ENCODE peak calls at places on chromosomes 7 and 10, in seven cellular contexts. B is ovary, L is transverse colon, J is suprapubic skin, Q is tibial nerve, P is A549, Z is H1. A is an unnamed sample.

GRCh38 chr10:86306628-86307278 is 59.8 kb downstream of the GRID1 start:
- DNase-seq in B (no peak), L (no peak), J (no peak), Q (no peak), P (no peak), Z (peak), A (no peak)

GRCh38 chr7:102236592-102237287 is 49.9 kb upstream of the SH2B2 start:
- DNase-seq in B (peak), L (peak), J (no peak), Q (peak), P (peak), Z (peak), A (no peak)

GRCh38 chr7:94580601-94581000 is 71.0 kb downstream of the CASD1 start:
- DNase-seq in B (no peak), L (no peak), J (no peak), Q (no peak), P (peak), Z (no peak), A (no peak)

GRCh38 chr7:80379034-80379433 is 132.8 kb downstream of the GNAT3 start:
- DNase-seq in B (no peak), L (no peak), J (no peak), Q (no peak), P (no peak), Z (no peak), A (no peak)

GRCh38 chr10:108913300-108913699 is 1010.0 kb downstream of the XPNPEP1 start:
- DNase-seq in B (no peak), L (no peak), J (peak), Q (no peak), P (no peak), Z (no peak), A (no peak)

GRCh38 chr7:48518092-48518491 is 346.8 kb downstream of the ABCA13 start:
- DNase-seq in B (no peak), L (no peak), J (no peak), Q (no peak), P (no peak), Z (no peak), A (no peak)

GRCh38 chr7:16803881-16804673 is 722 bp downstream of the AGR2 start:
- DNase-seq in B (no peak), L (peak), J (no peak), Q (no peak), P (peak), Z (no peak), A (no peak)

GRCh38 chr10:110569120-110569519 is 1.6 kb downstream of the SMC3 start:
- DNase-seq in B (no peak), L (no peak), J (no peak), Q (no peak), P (no peak), Z (no peak), A (no peak)

GRCh38 chr10:32957341-32958084 is 517 bp downstream of the ITGB1 start:
- DNase-seq in B (peak), L (peak), J (peak), Q (no peak), P (no peak), Z (peak), A (no peak)

GRCh38 chr10:89274928-89275327 is 23.4 kb upstream of the LIPA start:
- DNase-seq in B (no peak), L (no peak), J (no peak), Q (no peak), P (no peak), Z (no peak), A (no peak)

GRCh38 chr10:91665842-91666241 is 33.0 kb upstream of the PPP1R3C start:
- DNase-seq in B (no peak), L (no peak), J (no peak), Q (no peak), P (no peak), Z (no peak), A (peak)

GRCh38 chr10:95236068-95236903 is 42.2 kb downstream of the ACSM6 start:
- DNase-seq in B (no peak), L (no peak), J (no peak), Q (no peak), P (no peak), Z (no peak), A (no peak)

GRCh38 chr10:121698336-121698735 is 100.1 kb upstream of the FGFR2 start:
- DNase-seq in B (no peak), L (no peak), J (no peak), Q (no peak), P (no peak), Z (no peak), A (no peak)

GRCh38 chr10:122112625-122113160 is 123.7 kb downstream of the TACC2 start:
- DNase-seq in B (peak), L (peak), J (peak), Q (peak), P (peak), Z (peak), A (peak)

GRCh38 chr10:89078729-89079672 is 88.4 kb downstream of the FAS start:
- DNase-seq in B (no peak), L (no peak), J (peak), Q (no peak), P (no peak), Z (no peak), A (no peak)

GRCh38 chr10:93445097-93445960 is 36.8 kb downstream of the MYOF start:
- DNase-seq in B (peak), L (peak), J (peak), Q (peak), P (peak), Z (peak), A (peak)

GRCh38 chr10:34010891-34011290 is 676.4 kb upstream of the NRP1 start:
- DNase-seq in B (no peak), L (no peak), J (no peak), Q (no peak), P (no peak), Z (no peak), A (no peak)

GRCh38 chr7:17706734-17707133 is 233.6 kb downstream of the SNX13 start:
- DNase-seq in B (peak), L (peak), J (no peak), Q (peak), P (peak), Z (peak), A (no peak)

GRCh38 chr7:45716380-45717203 is 142.4 kb downstream of the ADCY1 start:
- DNase-seq in B (no peak), L (no peak), J (no peak), Q (peak), P (no peak), Z (no peak), A (peak)

GRCh38 chr7:33640732-33641131 is 264.6 kb upstream of the BMPER start:
- DNase-seq in B (no peak), L (no peak), J (no peak), Q (no peak), P (no peak), Z (no peak), A (no peak)

GRCh38 chr7:156473476-156474240 is 166.9 kb upstream of the RNF32 start:
- DNase-seq in B (peak), L (peak), J (no peak), Q (no peak), P (peak), Z (peak), A (no peak)

GRCh38 chr10:26824015-26824690 is 36.6 kb downstream of the ABI1 start:
- DNase-seq in B (no peak), L (no peak), J (no peak), Q (no peak), P (no peak), Z (no peak), A (no peak)

GRCh38 chr10:34717429-34717828 is 97.7 kb downstream of the PARD3 start:
- DNase-seq in B (no peak), L (no peak), J (no peak), Q (no peak), P (no peak), Z (no peak), A (peak)

GRCh38 chr7:149598721-149599308 is 101.2 kb upstream of the ZNF746 start:
- DNase-seq in B (no peak), L (no peak), J (no peak), Q (no peak), P (peak), Z (peak), A (no peak)

GRCh38 chr10:100019824-100020160 is 10.0 kb upstream of the DNMBP start:
- DNase-seq in B (no peak), L (no peak), J (no peak), Q (peak), P (peak), Z (no peak), A (no peak)

GRCh38 chr7:97868314-97868713 is 3.9 kb downstream of the ASNS start:
- DNase-seq in B (no peak), L (no peak), J (no peak), Q (no peak), P (no peak), Z (no peak), A (no peak)

GRCh38 chr10:22597142-22597541 is 117.2 kb downstream of the PIP4K2A start:
- DNase-seq in B (no peak), L (peak), J (no peak), Q (no peak), P (no peak), Z (no peak), A (no peak)

GRCh38 chr7:136890379-136890778 is 21.9 kb downstream of the CHRM2 start:
- DNase-seq in B (no peak), L (no peak), J (no peak), Q (no peak), P (no peak), Z (no peak), A (no peak)

GRCh38 chr7:122488241-122488640 is 183.7 kb upstream of the FEZF1 start:
- DNase-seq in B (no peak), L (no peak), J (no peak), Q (no peak), P (no peak), Z (no peak), A (no peak)

GRCh38 chr7:4209966-4210365 is 472.1 kb upstream of the FOXK1 start:
- DNase-seq in B (no peak), L (no peak), J (no peak), Q (no peak), P (no peak), Z (no peak), A (no peak)

GRCh38 chr10:31604141-31604540 is 285.1 kb downstream of the ZEB1 start:
- DNase-seq in B (no peak), L (no peak), J (no peak), Q (no peak), P (no peak), Z (no peak), A (no peak)

GRCh38 chr7:122438001-122438400 is 133.5 kb upstream of the FEZF1 start:
- DNase-seq in B (no peak), L (no peak), J (no peak), Q (no peak), P (no peak), Z (no peak), A (no peak)

GRCh38 chr7:21044384-21044783 is 257.7 kb upstream of the SP8 start:
- DNase-seq in B (no peak), L (no peak), J (no peak), Q (no peak), P (no peak), Z (no peak), A (no peak)

GRCh38 chr7:28180364-28181147 is at the start of gene JAZF1:
- DNase-seq in B (peak), L (peak), J (peak), Q (peak), P (peak), Z (peak), A (peak)

GRCh38 chr7:28957064-28957821 is 887 bp downstream of the TRIL start:
- DNase-seq in B (peak), L (peak), J (peak), Q (no peak), P (no peak), Z (peak), A (peak)

GRCh38 chr10:15742831-15743230 is 23.1 kb upstream of the ITGA8 start:
- DNase-seq in B (no peak), L (no peak), J (no peak), Q (no peak), P (no peak), Z (no peak), A (no peak)

GRCh38 chr7:117908031-117908795 is 35.0 kb upstream of the CTTNBP2 start:
- DNase-seq in B (no peak), L (no peak), J (no peak), Q (no peak), P (no peak), Z (no peak), A (no peak)

GRCh38 chr7:117907058-117907633 is 33.9 kb upstream of the CTTNBP2 start:
- DNase-seq in B (no peak), L (no peak), J (no peak), Q (no peak), P (no peak), Z (no peak), A (no peak)

GRCh38 chr7:117901089-117901797 is 28.0 kb upstream of the CTTNBP2 start:
- DNase-seq in B (no peak), L (peak), J (no peak), Q (no peak), P (no peak), Z (no peak), A (no peak)

GRCh38 chr7:117902314-117902889 is 29.2 kb upstream of the CTTNBP2 start:
- DNase-seq in B (no peak), L (no peak), J (no peak), Q (no peak), P (no peak), Z (no peak), A (no peak)
- TF ChIP-seq EP300 in B (no peak), L (no peak), J (no peak), Q (no peak), P (no peak), Z (no peak), A (no peak)

GRCh38 chr7:73830618-73830871 is 251 bp upstream of the CLDN4 start:
- DNase-seq in B (no peak), L (no peak), J (no peak), Q (no peak), P (no peak), Z (no peak), A (no peak)

GRCh38 chr7:73829505-73829904 is 1.3 kb upstream of the CLDN4 start:
- DNase-seq in B (no peak), L (peak), J (no peak), Q (no peak), P (no peak), Z (no peak), A (no peak)

GRCh38 chr7:73829921-73830617 is 727 bp upstream of the CLDN4 start:
- DNase-seq in B (no peak), L (peak), J (no peak), Q (no peak), P (no peak), Z (no peak), A (no peak)

GRCh38 chr7:73831656-73832579 is 1.1 kb downstream of the CLDN4 start:
- DNase-seq in B (no peak), L (peak), J (no peak), Q (no peak), P (no peak), Z (peak), A (no peak)

GRCh38 chr7:73830872-73831655 is at the start of gene CLDN4:
- DNase-seq in B (no peak), L (peak), J (peak), Q (no peak), P (no peak), Z (peak), A (no peak)
- TF ChIP-seq EP300 in B (no peak), L (peak), J (no peak), Q (no peak), P (no peak), Z (no peak), A (no peak)

DNA sequence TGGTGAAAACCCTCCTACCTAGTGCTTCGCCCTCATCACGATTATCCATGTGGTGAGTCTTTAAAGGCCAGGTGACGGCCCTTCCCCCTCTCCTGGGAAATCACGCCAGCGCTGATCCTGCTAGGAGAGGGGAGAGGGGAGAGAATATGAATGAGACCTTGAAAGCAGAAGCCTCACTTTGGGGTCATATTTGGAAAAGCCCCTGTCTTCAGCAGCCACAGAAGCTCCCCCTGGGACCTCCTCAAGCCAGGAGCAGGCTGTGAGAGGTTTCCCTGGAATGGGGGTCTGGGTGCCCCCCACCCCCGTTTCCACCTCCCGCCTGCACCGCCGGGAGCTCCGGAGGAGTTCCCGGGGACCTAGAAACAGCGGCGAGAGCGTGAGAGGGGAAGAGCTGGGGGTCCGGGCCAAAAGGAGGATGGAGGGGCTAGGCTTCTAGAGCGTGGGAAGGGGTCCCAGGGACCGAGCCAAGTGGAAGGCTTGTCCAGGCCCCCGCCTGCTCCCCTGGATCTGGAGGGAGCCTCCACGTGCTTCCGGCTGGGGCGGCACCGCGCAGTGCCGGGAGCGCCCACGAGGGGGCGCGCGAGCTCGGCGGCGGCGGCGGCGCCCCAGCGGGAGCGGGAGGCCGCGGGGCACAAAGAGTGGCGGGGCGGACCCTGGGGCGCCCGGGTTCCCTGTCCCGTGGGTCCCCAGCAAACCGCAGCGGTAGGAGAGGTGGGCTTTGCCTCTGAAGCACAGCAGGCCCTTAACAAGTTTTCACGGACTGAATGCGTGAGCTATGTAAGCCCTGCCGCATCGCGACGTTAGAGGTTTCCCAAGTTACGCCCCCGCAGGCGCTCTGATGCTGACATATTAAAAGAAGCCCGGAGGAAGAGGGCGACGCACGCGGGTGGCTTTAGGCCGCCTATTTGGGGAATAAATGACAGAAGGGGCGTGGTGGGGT is 104.3 kb upstream of the LRRC4 start:
- DNase-seq in B (peak), L (peak), J (no peak), Q (peak), P (peak), Z (peak), A (peak)
- TF ChIP-seq EP300 in B (no peak), L (no peak), J (no peak), Q (no peak), P (no peak), Z (no peak), A (no peak)

DNA sequence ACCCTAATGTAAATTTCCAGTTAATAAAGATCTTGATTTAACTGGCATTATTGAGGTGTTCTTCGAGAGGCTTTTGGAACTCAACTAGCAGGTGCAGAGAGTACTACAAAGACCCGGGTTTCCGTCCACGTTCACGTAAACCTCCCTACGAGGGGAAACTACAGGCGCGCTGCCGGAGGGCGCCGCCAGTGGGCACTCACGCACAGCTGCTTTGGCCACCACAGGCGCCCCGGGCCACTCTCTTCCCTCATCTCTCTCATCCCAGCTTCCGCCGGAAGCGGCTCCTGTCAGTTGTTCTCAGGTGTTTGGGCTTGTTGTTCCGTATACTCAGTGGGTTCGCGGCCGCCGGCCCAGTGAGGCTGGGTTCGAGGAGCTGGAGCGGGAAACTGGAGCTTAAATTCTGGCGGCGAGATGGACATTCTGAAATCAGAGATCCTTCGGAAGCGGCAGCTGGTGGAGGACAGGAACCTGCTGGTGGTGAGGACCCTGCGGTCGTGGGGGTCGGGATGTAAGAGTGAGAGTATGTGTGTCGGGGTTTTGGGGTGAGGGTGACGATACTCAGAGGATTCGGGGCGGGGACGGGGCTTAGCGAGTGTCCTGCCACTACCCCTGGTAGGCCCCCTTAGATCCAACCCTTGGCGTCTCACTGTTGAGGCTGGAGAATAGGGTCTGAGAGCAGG is at the start of gene PRPF18:
- DNase-seq in B (peak), L (peak), J (peak), Q (peak), P (peak), Z (peak), A (peak)
- TF ChIP-seq EP300 in B (no peak), L (no peak), J (no peak), Q (peak), P (no peak), Z (no peak), A (no peak)

GRCh38 chr7:128812514-128813168 is 17.6 kb upstream of the FLNC start:
- DNase-seq in B (no peak), L (peak), J (no peak), Q (peak), P (no peak), Z (no peak), A (no peak)
- TF ChIP-seq EP300 in B (no peak), L (no peak), J (no peak), Q (no peak), P (no peak), Z (no peak), A (no peak)

DNA sequence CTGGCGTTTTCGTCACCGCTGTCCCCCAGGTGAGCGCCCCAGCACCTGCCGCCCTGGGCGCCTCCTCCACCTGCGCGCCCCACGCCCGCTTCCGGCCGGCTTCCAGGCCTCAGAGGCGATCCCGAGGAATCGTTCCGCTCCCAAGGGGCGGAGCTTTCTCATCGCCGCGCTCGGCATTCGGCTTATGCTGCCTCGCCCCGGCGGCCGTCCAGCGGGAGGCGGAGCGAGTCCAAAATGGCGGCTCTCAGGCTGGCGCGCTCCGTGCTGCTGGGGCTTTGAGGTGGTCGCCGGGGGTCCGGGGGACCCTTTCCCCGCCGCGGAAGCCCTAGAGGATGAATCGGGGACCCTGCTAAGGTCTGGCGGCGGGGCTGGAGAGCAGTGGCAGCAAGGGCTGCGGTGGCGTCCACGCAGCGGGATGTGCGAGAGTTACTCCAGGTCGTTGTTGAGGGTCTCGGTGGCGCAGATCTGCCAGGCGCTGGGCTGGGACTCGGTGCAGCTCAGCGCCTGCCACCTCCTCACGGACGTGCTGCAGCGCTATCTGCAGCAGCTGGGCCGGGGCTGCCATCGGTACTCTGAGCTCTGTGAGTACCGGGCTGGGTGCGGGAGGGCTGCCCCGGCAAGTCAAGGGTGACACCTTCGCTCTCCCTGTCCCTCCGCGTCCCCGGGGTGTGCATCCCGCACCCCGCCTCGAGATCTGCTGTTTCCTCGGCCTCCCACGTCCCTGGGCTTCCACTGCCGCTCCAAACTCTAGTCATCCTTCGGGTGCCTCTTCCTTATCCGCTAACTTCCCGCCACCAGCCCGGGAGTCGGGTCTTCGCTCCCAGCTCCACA is at the start of gene TAF3:
- DNase-seq in B (peak), L (peak), J (peak), Q (peak), P (peak), Z (peak), A (peak)
- TF ChIP-seq EP300 in B (no peak), L (no peak), J (no peak), Q (no peak), P (no peak), Z (no peak), A (no peak)

GRCh38 chr10:43221419-43222293 is 45.2 kb downstream of the RASGEF1A start:
- DNase-seq in B (no peak), L (peak), J (peak), Q (no peak), P (peak), Z (peak), A (no peak)
- TF ChIP-seq EP300 in B (no peak), L (no peak), J (no peak), Q (no peak), P (no peak), Z (no peak), A (no peak)

A was measured in esophagus muscularis mucosa.